ENCODE peak calls at places on chromosomes 16 and 17, in five cellular contexts. F is fibroblast of lung, W is ovary, I is adrenal gland, Q is endothelial cell of umbilical vein. S is an unnamed sample.

GRCh38 chr16:28140788-28141618 is 70.8 kb downstream of the XPO6 start:
- DNase-seq in I (no peak), Q (no peak), W (no peak), F (no peak), S (no peak)

GRCh38 chr17:58339775-58340622 is 11.4 kb upstream of the TSPOAP1 start:
- DNase-seq in Q (no peak), F (no peak), W (no peak), I (no peak), S (no peak)

GRCh38 chr16:56525154-56525720 is 5.4 kb upstream of the BBS2 start:
- DNase-seq in I (no peak), Q (no peak), F (peak; percentile 38), W (no peak), S (no peak)

GRCh38 chr17:2707721-2708584 is 3.6 kb downstream of the CLUH start:
- DNase-seq in W (no peak), I (peak; percentile 91), F (no peak), Q (no peak), S (peak; percentile 85)

GRCh38 chr17:20263595-20263994 is 203.7 kb downstream of the LGALS9B start:
- DNase-seq in I (no peak), F (peak; percentile 78), Q (no peak), W (no peak), S (no peak)

GRCh38 chr16:13109171-13109570 is 207.8 kb downstream of the SHISA9 start:
- DNase-seq in W (no peak), F (no peak), I (no peak), Q (no peak), S (no peak)

GRCh38 chr17:45149669-45150603 is 1.7 kb downstream of the HEXIM1 start:
- DNase-seq in W (peak; percentile 73), I (peak; percentile 90), Q (peak; percentile 72), F (peak; percentile 62), S (peak; percentile 89)

GRCh38 chr17:17856386-17856785 is 19.6 kb upstream of the SREBF1 start:
- DNase-seq in I (no peak), W (no peak), Q (no peak), F (no peak), S (no peak)

GRCh38 chr17:36627101-36627500 is 25.7 kb downstream of the MRM1 start:
- DNase-seq in F (no peak), Q (no peak), W (no peak), I (peak; percentile 76), S (no peak)

GRCh38 chr17:78358538-78359215 is 1.2 kb downstream of the SOCS3 start:
- DNase-seq in F (peak; percentile 76), I (no peak), Q (peak; percentile 61), W (no peak), S (no peak)
- H3K27ac ChIP-seq in F (peak overlapping the region; percentile 98), I (peak overlapping the region; percentile 95), Q (peak overlapping the region; percentile 84), W (peak overlapping the region; percentile 92), S (peak overlapping the region; percentile 97)

DNA sequence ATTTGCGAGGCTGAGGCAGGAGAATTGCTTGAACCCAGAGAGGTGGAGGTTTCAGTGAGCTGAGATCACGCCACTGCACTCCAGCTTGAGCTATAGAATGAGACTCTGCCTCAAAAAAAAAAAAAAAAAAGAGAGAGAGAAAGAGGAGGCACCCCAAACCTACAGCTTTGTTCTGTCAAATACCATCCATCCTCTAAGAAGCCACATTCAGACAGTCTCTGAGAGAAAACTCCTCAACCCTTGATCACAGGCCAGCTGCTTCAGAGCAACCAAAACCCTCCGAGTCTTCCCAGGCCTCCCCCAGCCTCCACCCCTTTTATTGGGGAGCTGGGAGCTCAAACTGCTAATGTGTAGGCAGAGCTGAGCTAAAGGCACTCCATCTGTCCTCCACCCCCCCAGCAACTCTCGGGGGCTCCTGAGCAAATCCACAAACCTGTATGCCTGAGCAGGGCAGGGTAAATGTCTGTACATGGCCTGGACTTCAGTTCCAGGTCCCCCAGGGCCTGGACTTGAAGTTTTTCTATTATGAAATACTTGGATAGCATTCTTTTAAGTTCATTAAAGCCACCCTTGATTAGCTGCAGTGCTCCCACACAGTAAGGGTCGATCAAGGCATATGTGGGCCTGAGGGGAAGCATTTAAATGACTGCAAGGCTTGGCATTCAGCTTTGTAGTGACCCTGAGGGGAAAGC is 7.0 kb downstream of the FAM117A start:
- DNase-seq in F (no peak), Q (no peak), I (no peak), W (no peak), S (no peak)
- H3K27ac ChIP-seq in F (no peak overlapping the region), Q (no peak overlapping the region), I (peak overlapping the region; percentile 17), W (no peak overlapping the region), S (no peak overlapping the region)

GRCh38 chr16:67241008-67241900 is 6.0 kb downstream of the FHOD1 start:
- DNase-seq in W (peak; percentile 54), I (peak; percentile 90), F (peak; percentile 86), Q (peak; percentile 36), S (peak; percentile 90)
- H3K27ac ChIP-seq in W (peak overlapping the region; percentile 35), I (peak overlapping the region; percentile 91), F (peak overlapping the region; percentile 75), Q (peak overlapping the region; percentile 85), S (peak overlapping the region; percentile 88)

DNA sequence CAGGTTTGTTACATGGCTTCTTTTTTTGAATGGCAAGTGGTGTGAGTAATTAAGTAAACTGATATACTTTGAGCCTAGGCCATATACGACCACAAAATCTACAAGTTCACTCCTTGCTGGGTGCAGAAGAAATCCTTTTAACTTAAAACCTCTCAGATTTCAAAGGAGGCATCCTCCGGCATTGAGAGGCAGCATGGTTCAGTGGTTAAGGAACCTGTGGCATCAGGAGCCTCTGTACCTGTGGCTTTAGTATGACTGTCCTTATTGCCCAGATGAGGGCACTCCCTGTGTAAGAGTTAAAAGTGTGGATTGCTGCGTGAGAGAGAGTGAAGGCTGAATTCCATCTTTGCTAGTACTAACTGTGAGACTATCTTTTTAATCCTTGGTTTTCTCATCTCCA is 3.3 kb downstream of the NLRP1 start:
- DNase-seq in I (no peak), W (no peak), Q (no peak), F (no peak), S (no peak)
- H3K27ac ChIP-seq in I (no peak overlapping the region), W (no peak overlapping the region), Q (no peak overlapping the region), F (no peak overlapping the region), S (no peak overlapping the region)

GRCh38 chr16:57666353-57667068 is 1.6 kb upstream of the ADGRG3 start:
- DNase-seq in I (no peak), W (no peak), Q (no peak), F (no peak), S (no peak)

GRCh38 chr16:57668630-57669475 is 747 bp downstream of the ADGRG3 start:
- DNase-seq in W (no peak), I (no peak), F (no peak), Q (no peak), S (no peak)

GRCh38 chr16:57667069-57667525 is 1.0 kb upstream of the ADGRG3 start:
- DNase-seq in F (no peak), Q (no peak), W (no peak), I (no peak), S (no peak)

GRCh38 chr16:57668259-57668563 is at the start of gene ADGRG3:
- DNase-seq in Q (no peak), W (no peak), I (no peak), F (no peak), S (no peak)

GRCh38 chr16:57667526-57668258 is 414 bp upstream of the ADGRG3 start:
- DNase-seq in I (peak; percentile 82), W (no peak), Q (no peak), F (no peak), S (no peak)
- H3K27ac ChIP-seq in I (no peak overlapping the region), W (no peak overlapping the region), Q (no peak overlapping the region), F (no peak overlapping the region), S (no peak overlapping the region)

DNA sequence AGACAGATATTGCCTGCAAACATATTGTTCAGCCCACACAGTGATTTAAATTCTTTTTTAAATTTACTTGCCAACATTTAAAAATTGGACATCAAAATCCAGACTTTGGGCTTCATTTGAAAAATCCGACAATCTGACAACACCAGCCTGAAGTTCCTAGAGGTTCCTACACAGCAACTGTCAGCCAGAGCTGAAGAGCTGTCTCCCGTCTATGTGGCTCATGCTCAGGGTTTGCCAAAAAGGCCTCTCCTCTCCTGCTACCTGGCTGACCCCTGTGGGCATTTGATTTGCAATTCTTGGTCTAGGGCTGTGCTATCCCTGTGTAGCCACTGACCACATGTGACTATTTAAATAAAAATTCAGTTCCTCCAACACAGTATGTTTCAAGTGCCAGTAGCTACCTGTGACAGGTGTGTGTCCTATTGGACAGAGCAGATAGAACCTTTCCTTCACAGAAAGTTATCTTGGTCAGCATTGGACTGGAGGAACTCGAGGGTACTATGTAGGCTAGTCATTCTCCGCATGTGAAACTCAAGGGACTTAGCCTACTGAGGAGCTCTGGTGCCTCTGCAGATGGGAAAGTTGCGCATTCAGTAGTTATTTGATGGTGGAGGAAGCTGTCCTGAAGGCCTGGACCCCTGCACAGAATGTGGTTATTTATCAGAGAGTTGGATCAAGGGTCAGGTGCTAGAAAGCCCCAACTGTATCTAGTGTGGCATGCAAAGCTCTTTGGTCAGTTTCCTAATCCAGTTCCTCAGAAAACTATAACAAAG is 2.7 kb downstream of the LYRM1 start:
- DNase-seq in I (no peak), W (no peak), Q (peak; percentile 43), F (no peak), S (no peak)
- H3K27ac ChIP-seq in I (peak overlapping the region; percentile 86), W (peak overlapping the region; percentile 5), Q (peak overlapping the region; percentile 100), F (peak overlapping the region; percentile 93), S (peak overlapping the region; percentile 100)